ENCODE peak calls at places on chromosomes 4 and X, in six cellular contexts. B, D, Q, Y, K and X are unnamed samples.

GRCh38 chr4:138609943-138610350 is 367.8 kb upstream of the SLC7A11 start:
- DNase-seq in B (no peak), D (no peak), Q (no peak), Y (no peak), K (no peak), X (no peak)

GRCh38 chr4:98887137-98887536 is 41.8 kb downstream of the EIF4E start:
- DNase-seq in B (no peak), D (no peak), Q (no peak), Y (no peak), K (no peak), X (no peak)

GRCh38 chrX:70825366-70825765 is 83.1 kb downstream of the TEX11 start:
- DNase-seq in B (no peak), D (no peak), Q (no peak), Y (no peak), K (no peak), X (no peak)

GRCh38 chrX:12894074-12894691 is 12.2 kb upstream of the TLR8 start:
- DNase-seq in B (peak; percentile 27), D (peak; percentile 50), Q (peak; percentile 21), Y (peak; percentile 28), K (no peak), X (peak; percentile 17)

GRCh38 chr4:153490985-153491483 is 24.9 kb downstream of the TMEM131L start:
- DNase-seq in B (no peak), D (no peak), Q (no peak), Y (no peak), K (no peak), X (no peak)

GRCh38 chr4:177070533-177070932 is 239.1 kb upstream of the NEIL3 start:
- DNase-seq in B (no peak), D (no peak), Q (no peak), Y (no peak), K (no peak), X (no peak)

GRCh38 chrX:107978707-107979307 is 3.4 kb downstream of the TEX13B start:
- DNase-seq in B (peak; percentile 11), D (peak; percentile 11), Q (peak; percentile 12), Y (peak; percentile 11), K (no peak), X (peak; percentile 39)

GRCh38 chrX:73448379-73448778 is 1.5 kb downstream of the CDX4 start:
- DNase-seq in B (no peak), D (no peak), Q (no peak), Y (no peak), K (no peak), X (no peak)

GRCh38 chr4:109184421-109184956 is 118.0 kb downstream of the COL25A1 start:
- DNase-seq in B (no peak), D (no peak), Q (no peak), Y (no peak), K (no peak), X (no peak)

GRCh38 chr4:155541716-155542115 is 124.9 kb upstream of the GUCY1A1 start:
- DNase-seq in B (no peak), D (no peak), Q (no peak), Y (no peak), K (no peak), X (no peak)

GRCh38 chr4:144709159-144709558 is 63.2 kb downstream of the HHIP start:
- DNase-seq in B (no peak), D (no peak), Q (peak; percentile 43), Y (no peak), K (no peak), X (no peak)

GRCh38 chr4:77465271-77465670 is 140.3 kb upstream of the CXCL13 start:
- DNase-seq in B (no peak), D (no peak), Q (no peak), Y (no peak), K (no peak), X (peak; percentile 14)

GRCh38 chrX:18579495-18579894 is 92.4 kb downstream of the RS1 start:
- DNase-seq in B (no peak), D (no peak), Q (no peak), Y (no peak), K (no peak), X (no peak)

GRCh38 chrX:18575744-18576143 is 96.2 kb downstream of the RS1 start:
- DNase-seq in B (no peak), D (no peak), Q (no peak), Y (no peak), K (no peak), X (no peak)

GRCh38 chrX:18573556-18573955 is 98.4 kb downstream of the RS1 start:
- DNase-seq in B (no peak), D (no peak), Q (no peak), Y (no peak), K (no peak), X (no peak)

GRCh38 chrX:18577400-18577799 is 94.5 kb downstream of the RS1 start:
- DNase-seq in B (no peak), D (no peak), Q (no peak), Y (no peak), K (no peak), X (no peak)

GRCh38 chrX:18574591-18574990 is 97.3 kb downstream of the RS1 start:
- DNase-seq in B (no peak), D (no peak), Q (no peak), Y (no peak), K (no peak), X (no peak)
- TF ChIP-seq JUND in B (no peak), D (peak; percentile 15), Q (no peak), Y (no peak), K (no peak), X (no peak)

DNA sequence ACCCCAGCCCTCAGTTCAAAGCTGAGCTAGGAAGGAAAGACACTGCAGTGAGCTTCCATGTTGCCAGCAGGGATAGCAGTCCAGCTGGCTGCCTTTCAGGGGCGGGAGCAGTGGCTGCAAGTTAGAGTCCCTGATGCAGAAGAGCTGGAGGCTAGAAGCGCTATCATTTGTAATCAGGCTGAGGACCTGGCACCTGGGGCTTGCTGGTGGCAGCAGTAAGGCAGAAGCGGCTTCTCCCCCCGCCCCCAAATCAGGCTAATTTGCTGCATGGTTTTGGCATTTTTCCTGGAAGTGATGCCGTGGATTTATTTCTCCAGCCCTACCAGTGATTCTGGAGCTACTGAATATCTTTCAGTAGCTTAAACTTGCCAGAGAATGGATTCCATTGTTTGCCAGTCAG is 203.3 kb downstream of the CLCN4 start:
- DNase-seq in B (no peak), D (peak; percentile 39), Q (no peak), Y (no peak), K (no peak), X (no peak)
- TF ChIP-seq JUND in B (no peak), D (no peak), Q (no peak), Y (no peak), K (no peak), X (no peak)

DNA sequence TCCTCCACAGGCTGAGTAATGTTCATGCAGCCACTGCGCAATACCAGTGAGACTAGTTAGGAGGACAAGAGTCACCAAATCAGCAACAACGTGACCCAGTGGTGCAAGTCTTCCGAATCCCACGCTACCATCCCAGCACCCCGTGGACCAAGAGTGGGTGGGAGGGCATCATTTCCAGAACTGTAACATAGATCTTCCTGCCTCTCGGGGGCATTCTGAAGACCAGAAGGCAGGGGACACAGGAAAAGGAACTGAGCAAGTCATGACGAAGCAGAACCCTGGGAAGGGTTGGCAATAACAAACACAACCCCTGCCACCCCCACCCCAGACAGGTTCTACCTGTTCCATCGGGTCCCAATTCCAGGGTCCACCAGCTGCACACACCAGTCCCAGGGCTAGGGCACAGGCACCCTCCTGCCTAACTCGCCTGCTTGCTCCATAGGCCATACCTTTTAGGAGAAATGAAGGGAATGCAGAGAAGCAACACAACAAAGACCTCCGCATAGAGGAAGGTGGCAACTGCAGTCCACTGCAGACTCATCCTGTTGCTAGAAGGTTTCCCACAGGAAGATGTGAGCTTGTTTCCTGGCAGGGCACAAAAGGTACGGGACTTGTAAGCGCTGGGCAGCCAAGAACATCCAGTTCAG is 1.4 kb downstream of the BCAP31 start:
- DNase-seq in B (no peak), D (no peak), Q (no peak), Y (no peak), K (no peak), X (no peak)
- TF ChIP-seq JUND in B (no peak), D (no peak), Q (no peak), Y (no peak), K (no peak), X (no peak)

DNA sequence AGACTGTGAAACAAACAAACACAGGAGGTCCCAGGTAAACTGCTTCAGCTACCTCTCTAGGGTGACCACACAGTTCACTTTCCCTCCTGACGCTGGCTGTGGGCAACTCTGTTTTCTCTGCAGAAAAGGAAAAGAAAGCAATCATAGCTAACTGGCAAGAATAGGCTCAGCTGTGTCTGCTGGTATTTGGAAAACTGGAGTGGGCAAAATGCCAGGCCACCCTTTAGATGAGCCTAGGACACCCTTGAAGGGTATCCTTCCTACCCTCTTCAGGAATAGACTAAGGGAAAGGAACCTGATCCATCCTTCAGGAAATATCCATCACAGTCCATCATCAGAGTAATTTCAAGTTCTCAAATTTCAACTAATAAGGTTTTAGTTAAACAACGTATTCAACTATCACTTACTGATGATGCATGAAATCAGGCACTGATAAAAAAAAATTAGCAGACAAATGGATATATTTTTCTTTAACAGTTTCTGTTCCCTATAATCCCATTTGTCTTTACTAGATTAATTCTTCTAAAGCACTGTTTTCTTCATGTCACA is 60.9 kb downstream of the CAMK2D start:
- DNase-seq in B (no peak), D (no peak), Q (no peak), Y (no peak), K (no peak), X (no peak)
- TF ChIP-seq JUND in B (no peak), D (no peak), Q (no peak), Y (no peak), K (no peak), X (no peak)

GRCh38 chr4:8308856-8309771 is 39.6 kb downstream of the HTRA3 start:
- DNase-seq in B (no peak), D (no peak), Q (no peak), Y (no peak), K (no peak), X (no peak)
- TF ChIP-seq JUND in B (no peak), D (no peak), Q (no peak), Y (no peak), K (no peak), X (no peak)

GRCh38 chrX:997631-998137 is 214.8 kb downstream of the CRLF2 start:
- DNase-seq in B (no peak), D (no peak), Q (no peak), Y (no peak), K (peak; percentile 40), X (no peak)
- TF ChIP-seq JUND in B (no peak), D (no peak), Q (no peak), Y (no peak), K (no peak), X (no peak)

DNA sequence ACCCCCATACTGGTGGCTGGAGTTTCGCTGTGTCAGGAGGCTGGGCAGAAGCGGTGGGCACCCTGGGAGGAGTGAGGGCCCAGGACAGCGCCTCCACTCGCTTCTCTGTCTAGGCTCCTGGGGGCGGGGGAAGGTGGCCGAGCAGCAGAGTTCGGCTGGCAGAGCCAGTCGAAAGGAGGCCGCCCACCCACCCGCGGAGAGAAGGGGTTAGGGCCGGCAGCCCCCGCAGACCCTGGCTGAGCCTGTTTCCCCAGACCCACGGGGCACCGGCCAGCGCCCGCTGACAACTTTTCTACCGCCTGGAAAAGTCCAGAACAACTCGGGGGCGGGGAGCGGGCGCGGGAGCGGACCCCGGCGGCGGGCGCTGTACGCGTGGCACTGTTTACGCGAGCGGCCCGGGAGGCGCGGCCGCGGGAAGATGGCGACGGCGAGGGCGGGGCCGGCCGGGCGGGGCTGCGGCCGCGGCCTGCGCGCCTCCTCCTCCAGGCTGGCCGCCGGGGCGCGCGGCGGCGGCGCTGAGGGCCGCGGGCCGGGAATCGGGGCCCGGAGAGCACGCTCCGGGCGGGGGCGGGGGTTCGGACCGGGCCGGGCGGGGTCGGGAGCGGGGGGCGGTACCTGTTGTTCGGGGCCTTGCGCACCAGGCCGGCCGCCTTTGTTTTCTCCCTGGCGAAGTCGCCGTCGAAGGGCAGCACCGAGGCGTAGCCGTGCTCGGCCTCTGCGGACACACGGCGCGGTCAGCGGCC is 628 bp downstream of the MXD4 start:
- DNase-seq in B (peak; percentile 73), D (peak; percentile 88), Q (no peak), Y (no peak), K (no peak), X (peak; percentile 47)
- TF ChIP-seq JUND in B (no peak), D (no peak), Q (no peak), Y (no peak), K (no peak), X (no peak)